ENCODE peak calls at places on chromosomes 16 and 17, in eight cellular contexts. W is astrocyte of the spinal cord, Q is Calu3, B is cardiac fibroblast, V is pancreas, O is stomach, F is tibial artery, M is neural progenitor cell. G is an unnamed sample.
A peak's percentile ranks its signal among the peaks of the same experiment; 100 is the strongest.

GRCh38 chr17:14306602-14307001 is 5.7 kb downstream of the HS3ST3B1 start:
- DNase-seq in W (peak; percentile 32), Q (no peak), B (no peak), V (no peak), O (no peak), F (no peak), M (no peak), G (no peak)

GRCh38 chr17:39916918-39917317 is 1.5 kb downstream of the GSDMB start:
- DNase-seq in W (no peak), Q (peak; percentile 94), B (peak; percentile 18), V (no peak), O (no peak), F (no peak), M (no peak), G (no peak)

GRCh38 chr16:4593069-4593468 is 21.6 kb downstream of the UBALD1 start:
- DNase-seq in W (peak; percentile 41), Q (no peak), B (no peak), V (no peak), O (no peak), F (no peak), M (peak; percentile 63), G (no peak)

GRCh38 chr17:28188841-28189263 is 130.1 kb upstream of the TMEM97 start:
- DNase-seq in W (no peak), Q (no peak), B (peak; percentile 27), V (no peak), O (no peak), F (no peak), M (no peak), G (no peak)

GRCh38 chr17:47618416-47618815 is 31.3 kb upstream of the KPNB1 start:
- DNase-seq in W (no peak), Q (no peak), B (peak; percentile 22), V (no peak), O (no peak), F (no peak), M (peak; percentile 6), G (no peak)

GRCh38 chr16:20944861-20945390 is 44.4 kb downstream of the LYRM1 start:
- DNase-seq in W (peak; percentile 13), Q (no peak), B (peak; percentile 27), V (no peak), O (no peak), F (no peak), M (no peak), G (no peak)

GRCh38 chr16:12354296-12354818 is 377.8 kb downstream of the SNX29 start:
- DNase-seq in W (no peak), Q (no peak), B (no peak), V (no peak), O (no peak), F (peak; percentile 21), M (no peak), G (no peak)

GRCh38 chr17:41523787-41524186 is 4.3 kb downstream of the KRT19 start:
- DNase-seq in W (no peak), Q (peak; percentile 70), B (no peak), V (no peak), O (peak; percentile 43), F (no peak), M (no peak), G (no peak)

GRCh38 chr16:69123894-69124293 is 8.5 kb downstream of the CHTF8 start:
- DNase-seq in W (peak; percentile 74), Q (peak; percentile 70), B (peak; percentile 84), V (no peak), O (peak; percentile 57), F (no peak), M (peak; percentile 79), G (no peak)

GRCh38 chr17:78644259-78644658 is 67.1 kb upstream of the DNAH17 start:
- DNase-seq in W (no peak), Q (no peak), B (no peak), V (peak; percentile 13), O (no peak), F (no peak), M (no peak), G (no peak)

GRCh38 chr16:2148714-2149629 is 547 bp downstream of the RAB26 start:
- DNase-seq in W (no peak), Q (peak; percentile 53), B (peak; percentile 19), V (peak; percentile 80), O (peak; percentile 48), F (no peak), M (peak; percentile 56), G (no peak)
- TF ChIP-seq CTCF in W (no peak), Q (no peak), B (no peak), V (no peak), O (no peak), F (no peak), M (no peak), G (no peak)

GRCh38 chr17:81397314-81398169 is 2.3 kb downstream of the BAHCC1 start:
- DNase-seq in W (peak; percentile 77), Q (no peak), B (peak; percentile 78), V (peak; percentile 78), O (peak; percentile 74), F (no peak), M (peak; percentile 97), G (no peak)
- TF ChIP-seq CTCF in W (peak; percentile 30), Q (no peak), B (peak; percentile 18), V (no peak), O (no peak), F (peak; percentile 14), M (peak; percentile 67), G (no peak)

DNA sequence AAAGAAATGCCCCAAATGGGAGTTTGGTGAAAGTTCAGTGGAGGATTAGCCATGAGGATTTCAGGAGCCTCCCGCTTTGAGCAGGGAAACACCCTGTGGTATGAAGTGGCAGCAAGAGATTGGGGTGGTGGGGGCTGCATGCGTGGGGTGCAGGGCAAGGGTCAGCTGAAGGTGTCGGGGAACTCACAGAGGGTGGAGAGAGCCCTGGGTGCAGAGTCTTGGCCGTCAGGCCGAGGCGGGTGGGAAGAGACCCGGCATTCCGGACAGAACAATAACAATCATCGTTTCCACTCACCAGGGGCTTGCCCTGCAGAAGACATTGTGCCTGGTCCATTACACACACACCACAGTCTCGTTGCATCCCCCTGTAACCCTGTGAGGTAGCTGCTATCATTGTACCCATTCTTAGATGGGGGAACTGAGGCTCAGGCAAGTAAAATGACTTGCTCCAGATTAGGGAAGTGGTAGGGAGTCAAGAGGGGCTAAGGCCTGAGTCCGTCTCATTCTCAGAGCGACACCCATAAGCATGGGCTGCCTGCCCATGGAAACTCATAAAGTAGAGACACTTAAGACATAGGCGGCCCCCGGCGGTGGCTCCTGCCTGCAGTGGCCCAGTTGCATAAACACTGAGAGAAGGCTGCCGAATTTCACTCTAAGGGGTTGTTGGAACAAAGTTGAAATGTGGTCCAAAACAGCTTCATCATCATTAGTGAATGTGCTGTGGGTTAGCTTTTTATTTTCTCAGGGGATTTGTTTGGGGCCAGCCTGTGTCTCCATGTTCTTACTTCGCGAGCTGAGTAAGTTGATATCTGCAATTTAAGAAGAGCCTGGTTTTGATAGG is 93.3 kb downstream of the CMIP start:
- DNase-seq in W (peak; percentile 49), Q (no peak), B (peak; percentile 65), V (no peak), O (no peak), F (no peak), M (no peak), G (no peak)
- TF ChIP-seq CTCF in W (no peak), Q (no peak), B (no peak), V (no peak), O (no peak), F (no peak), M (no peak), G (no peak)

DNA sequence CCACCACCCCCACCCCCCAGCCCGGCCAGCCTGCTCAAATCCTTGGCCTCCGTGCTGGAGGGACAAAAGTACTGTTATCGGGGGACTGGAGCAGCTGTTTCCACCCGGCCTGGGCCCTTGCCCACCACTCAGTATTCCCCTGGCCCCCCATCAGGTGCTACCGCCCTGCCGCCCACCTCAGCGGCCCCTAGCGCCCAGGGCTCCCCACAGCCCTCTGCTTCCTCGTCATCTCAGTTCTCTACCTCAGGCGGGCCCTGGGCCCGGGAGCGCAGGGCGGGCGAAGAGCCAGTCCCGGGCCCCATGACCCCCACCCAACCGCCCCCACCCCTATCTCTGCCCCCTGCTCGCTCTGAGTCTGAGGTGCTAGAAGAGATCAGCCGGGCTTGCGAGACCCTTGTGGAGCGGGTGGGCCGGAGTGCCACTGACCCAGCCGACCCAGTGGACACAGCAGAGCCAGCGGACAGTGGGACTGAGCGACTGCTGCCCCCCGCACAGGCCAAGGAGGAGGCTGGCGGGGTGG is 6.1 kb upstream of the TMEM88 start:
- DNase-seq in W (no peak), Q (no peak), B (no peak), V (peak; percentile 57), O (no peak), F (peak; percentile 64), M (no peak), G (no peak)
- TF ChIP-seq CTCF in W (no peak), Q (no peak), B (no peak), V (no peak), O (no peak), F (no peak), M (no peak), G (no peak)

DNA sequence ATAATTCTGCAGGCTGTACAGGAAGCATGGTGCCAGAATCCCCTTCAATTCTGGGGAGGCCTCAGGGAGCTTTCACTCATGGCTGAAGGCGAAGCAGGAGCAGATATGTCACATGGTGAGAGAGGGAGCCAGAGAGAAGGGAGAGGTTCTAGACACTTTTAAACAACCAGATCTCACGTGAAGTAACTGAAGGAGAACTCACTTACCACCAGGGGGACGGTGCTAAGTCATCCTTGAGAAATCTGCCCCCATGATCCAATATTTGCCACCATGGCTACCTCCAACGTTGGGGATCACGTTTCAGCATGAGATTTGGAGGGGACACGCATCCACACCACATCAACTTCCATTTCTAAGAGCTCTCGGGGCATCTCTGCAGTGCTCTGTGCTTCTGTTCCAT is 37.4 kb upstream of the GNA13 start:
- DNase-seq in W (no peak), Q (no peak), B (no peak), V (no peak), O (no peak), F (no peak), M (no peak), G (no peak)
- TF ChIP-seq CTCF in W (peak; percentile 26), Q (no peak), B (no peak), V (no peak), O (no peak), F (no peak), M (no peak), G (no peak)